ENCODE peak calls at places on chromosomes 6 and 20, in seven cellular contexts. One of them, this sample, is unnamed.

GRCh38 chr6:106444777-106445507 is 84.4 kb downstream of the CRYBG1 start:
- DNase-seq in naive thymus-derived CD8-positive, alpha-beta T cell: peak
- DNase-seq in EL: peak
- DNase-seq in cardiac fibroblast: peak
- DNase-seq in GM12865: peak
- DNase-seq in renal cortical epithelial cell: peak
- DNase-seq in NCI-H774: peak
- DNase-seq in this sample: no peak

GRCh38 chr6:169991913-169992312 is 240.5 kb downstream of the ERMARD start:
- DNase-seq in NCI-H774: no peak
- DNase-seq in renal cortical epithelial cell: no peak
- DNase-seq in GM12865: no peak
- DNase-seq in EL: no peak
- DNase-seq in naive thymus-derived CD8-positive, alpha-beta T cell: no peak
- DNase-seq in cardiac fibroblast: no peak
- DNase-seq in this sample: no peak

GRCh38 chr20:41141153-41141815 is 3.9 kb downstream of the PLCG1 start:
- DNase-seq in EL: peak
- DNase-seq in NCI-H774: no peak
- DNase-seq in renal cortical epithelial cell: no peak
- DNase-seq in naive thymus-derived CD8-positive, alpha-beta T cell: peak
- DNase-seq in GM12865: no peak
- DNase-seq in cardiac fibroblast: peak
- DNase-seq in this sample: no peak

GRCh38 chr6:30885481-30885998 is 1.2 kb downstream of the DDR1 start:
- DNase-seq in naive thymus-derived CD8-positive, alpha-beta T cell: peak
- DNase-seq in cardiac fibroblast: peak
- DNase-seq in renal cortical epithelial cell: peak
- DNase-seq in GM12865: no peak
- DNase-seq in EL: no peak
- DNase-seq in NCI-H774: peak
- DNase-seq in this sample: no peak

GRCh38 chr6:38391909-38392614 is 247.7 kb downstream of the BTBD9 start:
- DNase-seq in renal cortical epithelial cell: peak
- DNase-seq in EL: peak
- DNase-seq in GM12865: no peak
- DNase-seq in cardiac fibroblast: no peak
- DNase-seq in NCI-H774: no peak
- DNase-seq in naive thymus-derived CD8-positive, alpha-beta T cell: no peak
- DNase-seq in this sample: no peak

GRCh38 chr6:6885521-6886088 is 222.2 kb upstream of the RREB1 start:
- DNase-seq in NCI-H774: no peak
- DNase-seq in naive thymus-derived CD8-positive, alpha-beta T cell: no peak
- DNase-seq in GM12865: no peak
- DNase-seq in cardiac fibroblast: no peak
- DNase-seq in EL: no peak
- DNase-seq in renal cortical epithelial cell: no peak
- DNase-seq in this sample: peak

GRCh38 chr20:59032713-59033059 is 551 bp upstream of the ATP5F1E start:
- DNase-seq in EL: no peak
- DNase-seq in cardiac fibroblast: peak
- DNase-seq in renal cortical epithelial cell: no peak
- DNase-seq in naive thymus-derived CD8-positive, alpha-beta T cell: no peak
- DNase-seq in GM12865: no peak
- DNase-seq in NCI-H774: no peak
- DNase-seq in this sample: peak

GRCh38 chr6:126127662-126128061 is 141.3 kb downstream of the TRMT11 start:
- DNase-seq in renal cortical epithelial cell: no peak
- DNase-seq in cardiac fibroblast: no peak
- DNase-seq in naive thymus-derived CD8-positive, alpha-beta T cell: no peak
- DNase-seq in NCI-H774: no peak
- DNase-seq in GM12865: no peak
- DNase-seq in EL: no peak
- DNase-seq in this sample: no peak

GRCh38 chr6:7445076-7445475 is 55.5 kb downstream of the RIOK1 start:
- DNase-seq in naive thymus-derived CD8-positive, alpha-beta T cell: no peak
- DNase-seq in NCI-H774: no peak
- DNase-seq in renal cortical epithelial cell: no peak
- DNase-seq in EL: no peak
- DNase-seq in cardiac fibroblast: no peak
- DNase-seq in GM12865: no peak
- DNase-seq in this sample: no peak

GRCh38 chr20:19915111-19915798 is 101.9 kb upstream of the NAA20 start:
- DNase-seq in renal cortical epithelial cell: no peak
- DNase-seq in EL: no peak
- DNase-seq in cardiac fibroblast: peak
- DNase-seq in NCI-H774: no peak
- DNase-seq in naive thymus-derived CD8-positive, alpha-beta T cell: no peak
- DNase-seq in GM12865: peak
- DNase-seq in this sample: peak

GRCh38 chr6:116969211-116969863 is 92.3 kb downstream of the RFX6 start:
- DNase-seq in NCI-H774: peak
- DNase-seq in renal cortical epithelial cell: peak
- DNase-seq in cardiac fibroblast: peak
- DNase-seq in naive thymus-derived CD8-positive, alpha-beta T cell: peak
- DNase-seq in EL: peak
- DNase-seq in GM12865: peak
- DNase-seq in this sample: no peak